ENCODE peak calls at places on chromosome 6, in seven cellular contexts. L, T, G, J, V, U and B are unnamed samples.

GRCh38 chr6:126034671-126035070 is 48.3 kb downstream of the TRMT11 start:
- DNase-seq in L (no peak), T (no peak), G (no peak), J (no peak), V (no peak), U (no peak), B (no peak)

GRCh38 chr6:13695217-13695616 is 16.4 kb downstream of the RANBP9 start:
- DNase-seq in L (peak; percentile 65), T (no peak), G (no peak), J (no peak), V (no peak), U (no peak), B (peak; percentile 30)

GRCh38 chr6:156617376-156617775 is 159.8 kb upstream of the ARID1B start:
- DNase-seq in L (no peak), T (no peak), G (no peak), J (no peak), V (no peak), U (peak; percentile 93), B (no peak)

GRCh38 chr6:27065183-27065582 is 182.3 kb upstream of the PRSS16 start:
- DNase-seq in L (no peak), T (no peak), G (no peak), J (no peak), V (no peak), U (no peak), B (no peak)

GRCh38 chr6:148179786-148180185 is 162.9 kb upstream of the SASH1 start:
- DNase-seq in L (peak; percentile 25), T (peak; percentile 26), G (no peak), J (no peak), V (no peak), U (peak; percentile 71), B (peak; percentile 34)

GRCh38 chr6:96015321-96015790 is 418 bp upstream of the FUT9 start:
- DNase-seq in L (no peak), T (peak; percentile 86), G (no peak), J (no peak), V (no peak), U (no peak), B (no peak)

GRCh38 chr6:142155895-142156757 is 9.1 kb downstream of the VTA1 start:
- DNase-seq in L (peak; percentile 37), T (peak; percentile 70), G (peak; percentile 29), J (no peak), V (peak; percentile 10), U (peak; percentile 70), B (peak; percentile 51)

GRCh38 chr6:111210074-111210729 is 122.9 kb downstream of the SLC16A10 start:
- DNase-seq in L (peak; percentile 57), T (peak; percentile 75), G (peak; percentile 34), J (peak; percentile 47), V (no peak), U (peak; percentile 84), B (peak; percentile 66)

GRCh38 chr6:89385846-89386245 is 26.2 kb downstream of the RRAGD start:
- DNase-seq in L (no peak), T (no peak), G (no peak), J (no peak), V (no peak), U (no peak), B (no peak)

GRCh38 chr6:42783177-42783875 is 1.5 kb downstream of the BICRAL start:
- DNase-seq in L (peak; percentile 59), T (peak; percentile 66), G (peak; percentile 57), J (peak; percentile 53), V (no peak), U (peak; percentile 66), B (peak; percentile 75)

GRCh38 chr6:151141685-151142084 is 98.1 kb upstream of the AKAP12 start:
- DNase-seq in L (no peak), T (no peak), G (no peak), J (no peak), V (no peak), U (no peak), B (peak; percentile 61)

GRCh38 chr6:99079058-99079457 is 131.3 kb upstream of the FBXL4 start:
- DNase-seq in L (no peak), T (no peak), G (no peak), J (no peak), V (no peak), U (no peak), B (no peak)

GRCh38 chr6:33124947-33125346 is 49.2 kb downstream of the HLA-DPB1 start:
- DNase-seq in L (no peak), T (no peak), G (no peak), J (no peak), V (no peak), U (no peak), B (no peak)

GRCh38 chr6:32974541-32975308 is 6.3 kb downstream of the BRD2 start:
- DNase-seq in L (no peak), T (no peak), G (no peak), J (no peak), V (no peak), U (peak; percentile 41), B (peak; percentile 12)

GRCh38 chr6:32192608-32193039 is at the start of gene GPSM3:
- DNase-seq in L (peak; percentile 36), T (peak; percentile 89), G (peak; percentile 67), J (no peak), V (no peak), U (no peak), B (peak; percentile 41)

DNA sequence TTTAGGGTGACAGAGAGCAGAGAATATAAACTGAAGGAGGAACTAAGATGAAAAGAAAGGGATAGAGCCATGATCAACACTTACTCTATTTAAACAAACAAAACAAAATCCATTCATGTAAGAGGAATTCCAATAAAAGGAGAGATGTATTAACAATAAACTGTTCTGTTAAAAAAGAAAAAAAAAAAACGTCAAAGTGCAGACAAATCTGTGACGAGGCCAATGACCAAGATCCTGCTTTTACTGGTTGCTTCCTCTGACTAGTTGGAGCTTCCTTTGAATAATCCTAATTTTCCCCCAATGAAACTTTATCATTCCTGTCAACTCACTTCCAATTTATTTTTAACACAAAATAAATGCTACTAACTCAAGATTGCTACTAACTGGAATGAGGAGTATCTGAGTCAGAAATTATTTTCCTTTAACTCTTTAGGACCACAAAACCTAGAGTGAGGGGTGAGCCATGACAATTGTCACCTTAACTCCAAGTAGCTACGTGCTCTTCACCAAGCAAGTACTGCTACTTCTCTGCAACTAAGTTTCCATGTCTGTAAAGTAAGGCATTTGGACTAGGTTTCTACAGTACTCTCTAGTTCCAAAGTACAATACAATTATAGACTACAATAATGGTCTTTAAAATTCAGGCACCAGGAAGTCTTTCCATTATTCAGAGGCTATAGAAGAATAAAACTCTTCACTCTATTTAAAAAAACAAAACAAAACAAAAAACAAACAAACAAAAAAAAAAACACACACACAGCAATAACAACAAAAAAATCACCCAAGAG is 152.0 kb downstream of the PTPRK start:
- DNase-seq in L (no peak), T (no peak), G (no peak), J (no peak), V (no peak), U (no peak), B (no peak)
- H2BK5ac ChIP-seq in L (no peak overlapping the region), T (no peak overlapping the region), G (no peak overlapping the region), J (no peak overlapping the region), V (no peak overlapping the region), U (no peak overlapping the region), B (no peak overlapping the region)

DNA sequence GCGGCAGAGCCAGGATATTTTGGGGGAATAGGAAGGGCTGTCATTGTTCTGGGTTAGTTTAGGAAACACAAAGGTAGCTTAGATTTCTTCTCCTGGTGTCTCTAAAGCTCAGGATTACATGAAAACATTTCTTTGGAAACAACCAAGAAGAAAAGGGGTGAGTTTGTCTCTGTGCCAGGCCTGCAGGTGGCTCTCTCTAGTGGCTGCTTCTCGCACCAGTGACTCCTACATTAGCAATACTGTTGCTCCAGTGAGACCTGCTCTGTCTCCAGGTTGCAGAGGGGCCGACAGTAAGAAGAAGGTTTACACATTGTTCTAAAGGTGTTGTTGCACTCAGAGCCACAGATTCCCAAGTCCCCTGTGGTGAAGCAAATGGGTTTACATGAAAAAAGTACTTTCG is 104.6 kb upstream of the GLP1R start:
- DNase-seq in L (no peak), T (peak; percentile 44), G (peak; percentile 44), J (no peak), V (no peak), U (no peak), B (no peak)
- H2BK5ac ChIP-seq in L (no peak overlapping the region), T (no peak overlapping the region), G (no peak overlapping the region), J (no peak overlapping the region), V (no peak overlapping the region), U (no peak overlapping the region), B (no peak overlapping the region)

GRCh38 chr6:158104696-158105095 is 63.4 kb downstream of the SERAC1 start:
- DNase-seq in L (no peak), T (no peak), G (no peak), J (no peak), V (no peak), U (no peak), B (no peak)

GRCh38 chr6:158103228-158103627 is 64.8 kb downstream of the SERAC1 start:
- DNase-seq in L (no peak), T (no peak), G (no peak), J (no peak), V (no peak), U (no peak), B (no peak)
- H2BK5ac ChIP-seq in L (no peak overlapping the region), T (no peak overlapping the region), G (no peak overlapping the region), J (no peak overlapping the region), V (no peak overlapping the region), U (no peak overlapping the region), B (no peak overlapping the region)

GRCh38 chr6:113433506-113433991 is 423.6 kb upstream of the MARCKS start:
- DNase-seq in L (peak; percentile 83), T (no peak), G (no peak), J (no peak), V (no peak), U (peak; percentile 99), B (peak; percentile 92)
- H2BK5ac ChIP-seq in L (peak overlapping the region; percentile 64), T (no peak overlapping the region), G (no peak overlapping the region), J (no peak overlapping the region), V (no peak overlapping the region), U (no peak overlapping the region), B (no peak overlapping the region)

DNA sequence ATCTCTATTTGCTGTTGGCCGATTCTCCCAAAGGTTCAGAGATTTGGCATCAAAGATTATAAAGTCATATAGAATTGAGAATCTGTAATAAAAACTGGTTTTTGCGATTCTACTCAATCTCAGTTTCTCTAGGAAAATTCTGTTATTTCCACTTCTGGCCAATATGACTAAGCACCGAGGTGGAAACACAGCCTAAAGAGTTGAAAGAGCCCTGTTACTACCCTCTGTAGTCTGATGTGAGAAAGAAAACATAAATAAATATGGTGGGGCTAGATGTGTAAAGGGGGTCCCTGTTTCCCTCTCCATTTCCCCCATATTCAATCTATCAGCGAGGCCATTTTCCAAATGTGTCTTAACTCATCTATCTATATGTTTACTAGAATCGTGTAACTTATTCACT is 83.4 kb downstream of the PRDM1 start:
- DNase-seq in L (no peak), T (no peak), G (no peak), J (no peak), V (no peak), U (no peak), B (no peak)
- H2BK5ac ChIP-seq in L (no peak overlapping the region), T (no peak overlapping the region), G (no peak overlapping the region), J (no peak overlapping the region), V (no peak overlapping the region), U (no peak overlapping the region), B (no peak overlapping the region)

GRCh38 chr6:15817100-15817499 is 154.3 kb upstream of the DTNBP1 start:
- DNase-seq in L (no peak), T (no peak), G (no peak), J (no peak), V (no peak), U (peak; percentile 99), B (no peak)
- H2BK5ac ChIP-seq in L (no peak overlapping the region), T (no peak overlapping the region), G (no peak overlapping the region), J (no peak overlapping the region), V (no peak overlapping the region), U (no peak overlapping the region), B (no peak overlapping the region)